ENCODE peak calls at places on chromosomes 4 and X, in ten cellular contexts. One of them, this sample, is unnamed.

GRCh38 chrX:107716045-107716684 is 59.4 kb downstream of the TSC22D3 start:
- DNase-seq in body of pancreas: no peak
- DNase-seq in HepG2: no peak
- DNase-seq in GM23248: peak; percentile 53
- DNase-seq in lower lobe of right lung: peak; percentile 54
- DNase-seq in breast epithelium: no peak
- DNase-seq in transverse colon: peak; percentile 28
- DNase-seq in PC-9: peak; percentile 29
- DNase-seq in ascending aorta: no peak
- DNase-seq in CD4-positive, alpha-beta memory T cell: peak; percentile 51
- DNase-seq in this sample: no peak

GRCh38 chrX:41192880-41193279 is 107.6 kb downstream of the USP9X start:
- DNase-seq in body of pancreas: no peak
- DNase-seq in HepG2: no peak
- DNase-seq in GM23248: no peak
- DNase-seq in lower lobe of right lung: no peak
- DNase-seq in breast epithelium: no peak
- DNase-seq in transverse colon: no peak
- DNase-seq in PC-9: no peak
- DNase-seq in ascending aorta: no peak
- DNase-seq in CD4-positive, alpha-beta memory T cell: no peak
- DNase-seq in this sample: no peak

GRCh38 chr4:20326460-20326859 is 74.8 kb downstream of the SLIT2 start:
- DNase-seq in body of pancreas: no peak
- DNase-seq in HepG2: no peak
- DNase-seq in GM23248: no peak
- DNase-seq in lower lobe of right lung: no peak
- DNase-seq in breast epithelium: no peak
- DNase-seq in transverse colon: no peak
- DNase-seq in PC-9: no peak
- DNase-seq in ascending aorta: no peak
- DNase-seq in CD4-positive, alpha-beta memory T cell: no peak
- DNase-seq in this sample: no peak

GRCh38 chr4:38255572-38255971 is 295.4 kb downstream of the PTTG2 start:
- DNase-seq in body of pancreas: no peak
- DNase-seq in HepG2: no peak
- DNase-seq in GM23248: no peak
- DNase-seq in lower lobe of right lung: no peak
- DNase-seq in breast epithelium: no peak
- DNase-seq in transverse colon: no peak
- DNase-seq in PC-9: no peak
- DNase-seq in ascending aorta: no peak
- DNase-seq in CD4-positive, alpha-beta memory T cell: no peak
- DNase-seq in this sample: no peak

GRCh38 chr4:168769416-168769815 is 240.6 kb downstream of the CBR4 start:
- DNase-seq in body of pancreas: no peak
- DNase-seq in HepG2: no peak
- DNase-seq in GM23248: peak; percentile 30
- DNase-seq in lower lobe of right lung: no peak
- DNase-seq in breast epithelium: no peak
- DNase-seq in transverse colon: no peak
- DNase-seq in PC-9: no peak
- DNase-seq in ascending aorta: no peak
- DNase-seq in CD4-positive, alpha-beta memory T cell: no peak
- DNase-seq in this sample: no peak

GRCh38 chr4:157204634-157205244 is 15.8 kb upstream of the GRIA2 start:
- DNase-seq in body of pancreas: peak; percentile 67
- DNase-seq in HepG2: peak; percentile 24
- DNase-seq in GM23248: peak; percentile 8
- DNase-seq in lower lobe of right lung: peak; percentile 56
- DNase-seq in breast epithelium: no peak
- DNase-seq in transverse colon: peak; percentile 30
- DNase-seq in PC-9: no peak
- DNase-seq in ascending aorta: no peak
- DNase-seq in CD4-positive, alpha-beta memory T cell: no peak
- DNase-seq in this sample: no peak

GRCh38 chr4:108036252-108036651 is 46.6 kb downstream of the HADH start:
- DNase-seq in body of pancreas: no peak
- DNase-seq in HepG2: no peak
- DNase-seq in GM23248: no peak
- DNase-seq in lower lobe of right lung: no peak
- DNase-seq in breast epithelium: no peak
- DNase-seq in transverse colon: peak; percentile 58
- DNase-seq in PC-9: no peak
- DNase-seq in ascending aorta: no peak
- DNase-seq in CD4-positive, alpha-beta memory T cell: peak; percentile 74
- DNase-seq in this sample: no peak

GRCh38 chr4:30754021-30754420 is 33.9 kb downstream of the PCDH7 start:
- DNase-seq in body of pancreas: no peak
- DNase-seq in HepG2: no peak
- DNase-seq in GM23248: peak; percentile 15
- DNase-seq in lower lobe of right lung: no peak
- DNase-seq in breast epithelium: no peak
- DNase-seq in transverse colon: no peak
- DNase-seq in PC-9: peak; percentile 13
- DNase-seq in ascending aorta: no peak
- DNase-seq in CD4-positive, alpha-beta memory T cell: no peak
- DNase-seq in this sample: peak; percentile 53

GRCh38 chr4:121177238-121178137 is 13.4 kb upstream of the TNIP3 start:
- DNase-seq in body of pancreas: no peak
- DNase-seq in HepG2: no peak
- DNase-seq in GM23248: no peak
- DNase-seq in lower lobe of right lung: no peak
- DNase-seq in breast epithelium: no peak
- DNase-seq in transverse colon: no peak
- DNase-seq in PC-9: no peak
- DNase-seq in ascending aorta: no peak
- DNase-seq in CD4-positive, alpha-beta memory T cell: no peak
- DNase-seq in this sample: no peak

GRCh38 chrX:150361777-150362351 is 1.3 kb upstream of the MAMLD1 start:
- DNase-seq in body of pancreas: peak; percentile 43
- DNase-seq in HepG2: no peak
- DNase-seq in GM23248: peak; percentile 66
- DNase-seq in lower lobe of right lung: peak; percentile 39
- DNase-seq in breast epithelium: no peak
- DNase-seq in transverse colon: no peak
- DNase-seq in PC-9: no peak
- DNase-seq in ascending aorta: no peak
- DNase-seq in CD4-positive, alpha-beta memory T cell: peak; percentile 50
- DNase-seq in this sample: no peak

GRCh38 chrX:30248854-30249253 is 1.9 kb downstream of the MAGEB1 start:
- DNase-seq in body of pancreas: no peak
- DNase-seq in HepG2: no peak
- DNase-seq in GM23248: no peak
- DNase-seq in lower lobe of right lung: no peak
- DNase-seq in breast epithelium: no peak
- DNase-seq in transverse colon: no peak
- DNase-seq in PC-9: no peak
- DNase-seq in ascending aorta: no peak
- DNase-seq in CD4-positive, alpha-beta memory T cell: no peak
- DNase-seq in this sample: no peak
- H3K27ac ChIP-seq in body of pancreas: no peak overlapping the region
- H3K27ac ChIP-seq in HepG2: no peak overlapping the region
- H3K27ac ChIP-seq in GM23248: no peak overlapping the region
- H3K27ac ChIP-seq in lower lobe of right lung: no peak overlapping the region
- H3K27ac ChIP-seq in breast epithelium: no peak overlapping the region
- H3K27ac ChIP-seq in transverse colon: no peak overlapping the region
- H3K27ac ChIP-seq in PC-9: no peak overlapping the region
- H3K27ac ChIP-seq in ascending aorta: no peak overlapping the region
- H3K27ac ChIP-seq in CD4-positive, alpha-beta memory T cell: no peak overlapping the region
- H3K27ac ChIP-seq in this sample: no peak overlapping the region

GRCh38 chr4:1172971-1173757 is 781 bp upstream of the SPON2 start:
- DNase-seq in body of pancreas: peak; percentile 38
- DNase-seq in HepG2: peak; percentile 89
- DNase-seq in GM23248: peak; percentile 66
- DNase-seq in lower lobe of right lung: no peak
- DNase-seq in breast epithelium: peak; percentile 50
- DNase-seq in transverse colon: no peak
- DNase-seq in PC-9: no peak
- DNase-seq in ascending aorta: no peak
- DNase-seq in CD4-positive, alpha-beta memory T cell: no peak
- DNase-seq in this sample: no peak
- H3K27ac ChIP-seq in body of pancreas: peak overlapping the region; percentile 49
- H3K27ac ChIP-seq in HepG2: peak overlapping the region; percentile 78
- H3K27ac ChIP-seq in GM23248: no peak overlapping the region
- H3K27ac ChIP-seq in lower lobe of right lung: peak overlapping the region; percentile 18
- H3K27ac ChIP-seq in breast epithelium: peak overlapping the region; percentile 93
- H3K27ac ChIP-seq in transverse colon: peak overlapping the region; percentile 75
- H3K27ac ChIP-seq in PC-9: no peak overlapping the region
- H3K27ac ChIP-seq in ascending aorta: no peak overlapping the region
- H3K27ac ChIP-seq in CD4-positive, alpha-beta memory T cell: no peak overlapping the region
- H3K27ac ChIP-seq in this sample: no peak overlapping the region

DNA sequence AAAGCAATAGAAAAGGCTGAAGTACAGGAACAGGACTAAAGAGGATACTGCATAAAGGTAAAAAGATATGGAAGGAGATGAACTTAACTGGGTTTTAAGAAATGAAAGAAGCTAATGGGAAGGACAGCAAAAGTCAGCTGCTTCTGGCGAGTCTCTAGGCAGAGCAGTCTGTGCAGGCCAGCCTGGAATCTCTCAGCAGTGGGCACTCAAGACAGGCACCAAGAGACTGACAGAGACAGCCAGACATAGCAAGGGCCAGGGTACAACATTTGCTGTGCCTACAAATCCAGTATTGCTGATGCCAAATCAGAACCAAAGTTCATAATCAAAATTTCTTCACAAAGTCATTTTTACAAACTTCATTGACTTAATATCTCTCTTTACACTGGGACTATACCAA is 62.4 kb downstream of the SPOCK3 start:
- DNase-seq in body of pancreas: no peak
- DNase-seq in HepG2: no peak
- DNase-seq in GM23248: no peak
- DNase-seq in lower lobe of right lung: no peak
- DNase-seq in breast epithelium: no peak
- DNase-seq in transverse colon: no peak
- DNase-seq in PC-9: no peak
- DNase-seq in ascending aorta: no peak
- DNase-seq in CD4-positive, alpha-beta memory T cell: no peak
- DNase-seq in this sample: no peak
- H3K27ac ChIP-seq in body of pancreas: no peak overlapping the region
- H3K27ac ChIP-seq in HepG2: no peak overlapping the region
- H3K27ac ChIP-seq in GM23248: no peak overlapping the region
- H3K27ac ChIP-seq in lower lobe of right lung: no peak overlapping the region
- H3K27ac ChIP-seq in breast epithelium: no peak overlapping the region
- H3K27ac ChIP-seq in transverse colon: no peak overlapping the region
- H3K27ac ChIP-seq in PC-9: no peak overlapping the region
- H3K27ac ChIP-seq in ascending aorta: no peak overlapping the region
- H3K27ac ChIP-seq in CD4-positive, alpha-beta memory T cell: no peak overlapping the region
- H3K27ac ChIP-seq in this sample: no peak overlapping the region

DNA sequence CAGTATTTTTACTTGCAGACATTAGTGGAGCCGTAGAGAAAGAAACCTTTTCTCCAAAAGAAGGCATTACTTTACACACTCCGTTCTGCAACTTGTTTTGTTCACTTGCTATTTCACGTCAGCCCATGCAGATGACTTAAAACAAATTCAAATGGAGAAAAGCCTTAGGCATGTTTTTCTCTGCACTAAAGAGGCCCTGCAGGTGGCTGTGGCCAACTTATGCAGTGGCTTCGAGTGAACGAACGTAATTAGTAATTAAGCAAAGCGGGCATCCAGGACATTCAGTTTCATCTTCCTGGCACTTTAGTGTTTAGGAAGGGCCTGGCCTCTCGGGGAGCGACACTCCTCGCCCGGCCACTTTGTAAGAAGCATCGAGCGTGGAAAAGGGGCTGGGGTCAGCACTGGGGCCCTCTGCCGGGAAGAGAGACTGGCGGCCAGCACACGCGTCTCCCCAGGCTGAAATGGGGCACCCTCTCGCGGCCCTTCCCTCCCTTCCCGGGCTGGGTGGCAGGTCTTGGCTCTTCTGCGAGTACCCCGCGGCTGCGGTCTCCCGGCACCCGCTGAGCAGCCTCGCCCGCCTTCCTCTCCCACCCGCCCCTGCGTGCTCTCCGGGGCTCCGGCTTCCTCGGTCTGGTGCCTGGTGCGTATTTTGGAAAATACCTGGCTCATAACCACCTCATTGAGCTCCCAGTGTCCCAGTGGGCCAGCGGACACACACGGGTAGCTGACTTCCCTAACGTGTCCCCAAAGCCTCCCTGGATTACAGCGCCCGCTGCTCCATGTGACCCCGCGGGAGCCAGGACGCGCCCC is 706 bp upstream of the CYP4V2 start:
- DNase-seq in body of pancreas: peak; percentile 61
- DNase-seq in HepG2: no peak
- DNase-seq in GM23248: peak; percentile 45
- DNase-seq in lower lobe of right lung: no peak
- DNase-seq in breast epithelium: peak; percentile 58
- DNase-seq in transverse colon: peak; percentile 56
- DNase-seq in PC-9: no peak
- DNase-seq in ascending aorta: no peak
- DNase-seq in CD4-positive, alpha-beta memory T cell: peak; percentile 66
- DNase-seq in this sample: no peak
- H3K27ac ChIP-seq in body of pancreas: peak overlapping the region; percentile 95
- H3K27ac ChIP-seq in HepG2: peak overlapping the region; percentile 91
- H3K27ac ChIP-seq in GM23248: peak overlapping the region; percentile 77
- H3K27ac ChIP-seq in lower lobe of right lung: peak overlapping the region; percentile 98
- H3K27ac ChIP-seq in breast epithelium: peak overlapping the region; percentile 99
- H3K27ac ChIP-seq in transverse colon: peak overlapping the region; percentile 97
- H3K27ac ChIP-seq in PC-9: no peak overlapping the region
- H3K27ac ChIP-seq in ascending aorta: peak overlapping the region; percentile 95
- H3K27ac ChIP-seq in CD4-positive, alpha-beta memory T cell: peak overlapping the region; percentile 90
- H3K27ac ChIP-seq in this sample: peak overlapping the region; percentile 82

GRCh38 chr4:100294356-100294755 is 104.1 kb upstream of the DDIT4L start:
- DNase-seq in body of pancreas: no peak
- DNase-seq in HepG2: no peak
- DNase-seq in GM23248: peak; percentile 55
- DNase-seq in lower lobe of right lung: no peak
- DNase-seq in breast epithelium: no peak
- DNase-seq in transverse colon: no peak
- DNase-seq in PC-9: no peak
- DNase-seq in ascending aorta: no peak
- DNase-seq in CD4-positive, alpha-beta memory T cell: no peak
- DNase-seq in this sample: no peak

GRCh38 chr4:100302061-100303026 is 112.1 kb upstream of the DDIT4L start:
- DNase-seq in body of pancreas: no peak
- DNase-seq in HepG2: no peak
- DNase-seq in GM23248: no peak
- DNase-seq in lower lobe of right lung: no peak
- DNase-seq in breast epithelium: no peak
- DNase-seq in transverse colon: no peak
- DNase-seq in PC-9: no peak
- DNase-seq in ascending aorta: no peak
- DNase-seq in CD4-positive, alpha-beta memory T cell: no peak
- DNase-seq in this sample: no peak

GRCh38 chr4:100299441-100299840 is 109.2 kb upstream of the DDIT4L start:
- DNase-seq in body of pancreas: no peak
- DNase-seq in HepG2: no peak
- DNase-seq in GM23248: peak; percentile 48
- DNase-seq in lower lobe of right lung: no peak
- DNase-seq in breast epithelium: no peak
- DNase-seq in transverse colon: no peak
- DNase-seq in PC-9: no peak
- DNase-seq in ascending aorta: no peak
- DNase-seq in CD4-positive, alpha-beta memory T cell: no peak
- DNase-seq in this sample: no peak

GRCh38 chr4:100295792-100296191 is 105.5 kb upstream of the DDIT4L start:
- DNase-seq in body of pancreas: no peak
- DNase-seq in HepG2: no peak
- DNase-seq in GM23248: peak; percentile 25
- DNase-seq in lower lobe of right lung: no peak
- DNase-seq in breast epithelium: no peak
- DNase-seq in transverse colon: no peak
- DNase-seq in PC-9: no peak
- DNase-seq in ascending aorta: no peak
- DNase-seq in CD4-positive, alpha-beta memory T cell: no peak
- DNase-seq in this sample: no peak

GRCh38 chr4:100299019-100299418 is 108.8 kb upstream of the DDIT4L start:
- DNase-seq in body of pancreas: no peak
- DNase-seq in HepG2: no peak
- DNase-seq in GM23248: peak; percentile 96
- DNase-seq in lower lobe of right lung: no peak
- DNase-seq in breast epithelium: no peak
- DNase-seq in transverse colon: no peak
- DNase-seq in PC-9: no peak
- DNase-seq in ascending aorta: no peak
- DNase-seq in CD4-positive, alpha-beta memory T cell: no peak
- DNase-seq in this sample: no peak
- H3K27ac ChIP-seq in body of pancreas: no peak overlapping the region
- H3K27ac ChIP-seq in HepG2: no peak overlapping the region
- H3K27ac ChIP-seq in GM23248: peak overlapping the region; percentile 80
- H3K27ac ChIP-seq in lower lobe of right lung: no peak overlapping the region
- H3K27ac ChIP-seq in breast epithelium: peak overlapping the region; percentile 46
- H3K27ac ChIP-seq in transverse colon: no peak overlapping the region
- H3K27ac ChIP-seq in PC-9: no peak overlapping the region
- H3K27ac ChIP-seq in ascending aorta: peak overlapping the region; percentile 39
- H3K27ac ChIP-seq in CD4-positive, alpha-beta memory T cell: no peak overlapping the region
- H3K27ac ChIP-seq in this sample: peak overlapping the region; percentile 24

This sample was measured in epithelial cell of prostate.